ENCODE peak calls at places on chromosomes 1 and 21, in six cellular contexts. Q, Y, E, P, V and U are unnamed samples.

GRCh38 chr21:38619865-38620513 is 121.7 kb upstream of the ERG start:
- DNase-seq in Q (no peak), Y (no peak), E (no peak), P (no peak), V (no peak), U (no peak)

GRCh38 chr1:56399326-56400292 is 179.8 kb downstream of the PLPP3 start:
- DNase-seq in Q (no peak), Y (no peak), E (no peak), P (no peak), V (no peak), U (no peak)

GRCh38 chr1:153533689-153534201 is 2.0 kb downstream of the S100A6 start:
- DNase-seq in Q (no peak), Y (peak; percentile 71), E (no peak), P (peak; percentile 89), V (no peak), U (no peak)

GRCh38 chr1:53737648-53738204 is 1.2 kb downstream of the GLIS1 start:
- DNase-seq in Q (no peak), Y (no peak), E (no peak), P (no peak), V (no peak), U (peak; percentile 34)

GRCh38 chr1:193181526-193181925 is 4.9 kb downstream of the B3GALT2 start:
- DNase-seq in Q (no peak), Y (no peak), E (no peak), P (no peak), V (no peak), U (no peak)

GRCh38 chr1:94872771-94873495 is 52.8 kb downstream of the SLC44A3 start:
- DNase-seq in Q (no peak), Y (no peak), E (no peak), P (no peak), V (no peak), U (no peak)

GRCh38 chr21:27076035-27076434 is 109.1 kb upstream of the ADAMTS5 start:
- DNase-seq in Q (no peak), Y (no peak), E (no peak), P (no peak), V (no peak), U (no peak)

GRCh38 chr1:73717971-73718370 is 480.0 kb downstream of the LRRIQ3 start:
- DNase-seq in Q (no peak), Y (no peak), E (no peak), P (no peak), V (no peak), U (no peak)

GRCh38 chr1:204637985-204638356 is 47.6 kb downstream of the LRRN2 start:
- DNase-seq in Q (no peak), Y (no peak), E (no peak), P (no peak), V (no peak), U (no peak)

GRCh38 chr1:81922955-81923354 is 122.2 kb downstream of the ADGRL2 start:
- DNase-seq in Q (no peak), Y (no peak), E (no peak), P (no peak), V (no peak), U (no peak)